ENCODE peak calls at places on chromosome 1, in nine cellular contexts. J is thoracic aorta, P is ascending aorta, A is fibroblast of lung, W is kidney, U is epithelial cell of esophagus, Y is H1, B is brain microvascular endothelial cell, Q is heart left ventricle. S is an unnamed sample.

GRCh38 chr1:96472471-96472870 is 249.1 kb upstream of the PTBP2 start:
- DNase-seq in W (no peak), U (peak), A (peak), B (peak), J (no peak), P (no peak), Y (no peak), Q (no peak), S (no peak)

GRCh38 chr1:26799479-26800133 is 11.9 kb downstream of the PIGV start:
- DNase-seq in J (no peak), Y (no peak), P (no peak), A (peak), Q (peak), B (peak), U (peak), W (no peak), S (peak)

GRCh38 chr1:152047607-152047953 is 10.8 kb upstream of the S100A11 start:
- DNase-seq in A (peak), J (peak), Q (no peak), U (peak), B (no peak), W (no peak), Y (no peak), P (peak), S (no peak)

GRCh38 chr1:159675046-159675445 is 39.3 kb downstream of the CRP start:
- DNase-seq in J (no peak), U (no peak), Q (no peak), P (no peak), B (no peak), Y (no peak), W (no peak), A (no peak), S (no peak)

GRCh38 chr1:2548068-2548589 is 8.0 kb upstream of the TNFRSF14 start:
- DNase-seq in Y (peak), B (no peak), A (peak), J (no peak), P (peak), Q (peak), W (peak), U (peak), S (peak)

GRCh38 chr1:156122519-156123355 is 8.2 kb downstream of the LMNA start:
- DNase-seq in P (peak), A (peak), W (peak), Y (no peak), Q (peak), J (peak), U (peak), B (peak), S (peak)

GRCh38 chr1:3029481-3029961 is 8.3 kb downstream of the ACTRT2 start:
- DNase-seq in B (no peak), A (no peak), U (no peak), Q (no peak), W (peak), Y (no peak), J (no peak), P (no peak), S (no peak)

GRCh38 chr1:230067441-230067870 is 418 bp downstream of the GALNT2 start:
- DNase-seq in W (peak), P (peak), A (peak), U (peak), B (no peak), Y (peak), Q (no peak), J (no peak), S (no peak)

GRCh38 chr1:15322648-15323350 is 75.8 kb downstream of the FHAD1 start:
- DNase-seq in P (no peak), A (no peak), Y (no peak), J (no peak), Q (no peak), U (no peak), B (no peak), W (no peak), S (no peak)

GRCh38 chr1:202569393-202570322 is 140.6 kb downstream of the SYT2 start:
- DNase-seq in W (no peak), P (no peak), U (peak), Q (no peak), B (no peak), A (no peak), J (no peak), Y (no peak), S (no peak)

GRCh38 chr1:61450454-61451213 is 274.3 kb downstream of the TM2D1 start:
- DNase-seq in Q (no peak), B (no peak), P (no peak), A (peak), U (no peak), J (no peak), Y (no peak), W (peak), S (no peak)

GRCh38 chr1:196535727-196536126 is 72.5 kb downstream of the KCNT2 start:
- DNase-seq in Y (no peak), W (no peak), P (no peak), U (peak), Q (no peak), A (peak), B (peak), J (no peak), S (no peak)

GRCh38 chr1:62198781-62199125 is 4.1 kb downstream of the L1TD1 start:
- DNase-seq in P (no peak), B (no peak), J (no peak), Q (no peak), U (no peak), Y (no peak), A (peak), W (no peak), S (no peak)

GRCh38 chr1:182768973-182769372 is 20.6 kb upstream of the NPL start:
- DNase-seq in Y (no peak), J (no peak), U (peak), Q (no peak), A (peak), W (no peak), B (no peak), P (no peak), S (no peak)

GRCh38 chr1:15188145-15188544 is 34.6 kb downstream of the TMEM51 start:
- DNase-seq in W (no peak), B (no peak), J (no peak), U (no peak), P (no peak), Q (no peak), A (no peak), Y (no peak), S (no peak)

GRCh38 chr1:23696335-23696989 is 4.9 kb downstream of the RPL11 start:
- DNase-seq in B (peak), U (no peak), J (no peak), A (no peak), Q (no peak), W (no peak), Y (no peak), P (no peak), S (no peak)

GRCh38 chr1:67572594-67573221 is 112.3 kb upstream of the GADD45A start:
- DNase-seq in U (peak), W (peak), A (peak), Y (no peak), J (no peak), Q (peak), P (no peak), B (no peak), S (peak)

GRCh38 chr1:55128418-55128817 is 86.7 kb downstream of the USP24 start:
- DNase-seq in U (no peak), A (no peak), W (no peak), Y (no peak), B (no peak), Q (no peak), J (no peak), P (no peak), S (no peak)

GRCh38 chr1:243732627-243733026 is 117.4 kb downstream of the AKT3 start:
- DNase-seq in P (no peak), W (no peak), U (no peak), B (no peak), J (no peak), A (no peak), Y (no peak), Q (no peak), S (no peak)

GRCh38 chr1:106290805-106291537 is 765.5 kb upstream of the PRMT6 start:
- DNase-seq in Q (no peak), J (no peak), Y (no peak), U (no peak), B (no peak), W (no peak), P (no peak), A (no peak), S (no peak)

GRCh38 chr1:150572918-150573647 is 6.3 kb downstream of the MCL1 start:
- DNase-seq in W (no peak), B (no peak), Q (no peak), P (peak), Y (no peak), U (peak), A (no peak), J (no peak), S (no peak)

GRCh38 chr1:2358651-2359640 is 32.4 kb downstream of the MORN1 start:
- DNase-seq in Y (no peak), B (no peak), J (no peak), P (no peak), U (no peak), A (no peak), Q (peak), W (peak), S (no peak)

GRCh38 chr1:168755800-168756418 is 26.9 kb upstream of the DPT start:
- DNase-seq in J (no peak), Y (no peak), B (no peak), W (peak), P (no peak), Q (no peak), U (no peak), A (no peak), S (no peak)

GRCh38 chr1:170678196-170678595 is 14.3 kb downstream of the PRRX1 start:
- DNase-seq in J (no peak), P (no peak), Q (no peak), B (no peak), W (no peak), U (no peak), A (no peak), Y (no peak), S (no peak)

GRCh38 chr1:84077476-84078107 is 66.5 kb upstream of the PRKACB start:
- DNase-seq in B (peak), J (peak), Q (peak), Y (peak), U (peak), A (peak), W (peak), P (peak), S (peak)

GRCh38 chr1:12007204-12007603 is 12.1 kb upstream of the MIIP start:
- DNase-seq in Q (no peak), A (no peak), P (no peak), B (no peak), U (no peak), J (no peak), Y (no peak), W (no peak), S (no peak)

GRCh38 chr1:216742625-216743024 is 19.4 kb upstream of the ESRRG start:
- DNase-seq in A (no peak), Y (no peak), U (peak), J (no peak), Q (no peak), P (no peak), W (no peak), B (no peak), S (no peak)

GRCh38 chr1:86296305-86297205 is 99.6 kb downstream of the ODF2L start:
- DNase-seq in P (no peak), Q (no peak), J (no peak), A (no peak), W (no peak), U (no peak), B (no peak), Y (no peak), S (no peak)

GRCh38 chr1:24606621-24607020 is 36.5 kb upstream of the SRRM1 start:
- DNase-seq in Q (no peak), U (peak), W (no peak), Y (no peak), P (no peak), J (no peak), A (no peak), B (no peak), S (no peak)

GRCh38 chr1:222283147-222283768 is 264.6 kb downstream of the HHIPL2 start:
- DNase-seq in A (peak), J (no peak), Y (no peak), W (peak), P (no peak), B (no peak), Q (no peak), U (peak), S (peak)

GRCh38 chr1:42777860-42778259 is 6.9 kb upstream of the TMEM269 start:
- DNase-seq in Y (peak), U (peak), W (no peak), A (no peak), B (peak), J (no peak), P (no peak), Q (no peak), S (peak)

GRCh38 chr1:204147392-204148097 is 4.3 kb downstream of the ETNK2 start:
- DNase-seq in Q (peak), U (no peak), J (no peak), P (no peak), A (no peak), Y (no peak), W (no peak), B (no peak), S (no peak)

GRCh38 chr1:1753607-1754005 is 24.7 kb downstream of the NADK start:
- DNase-seq in A (no peak), Q (no peak), U (no peak), W (peak), P (no peak), B (no peak), J (no peak), Y (no peak), S (no peak)

DNA sequence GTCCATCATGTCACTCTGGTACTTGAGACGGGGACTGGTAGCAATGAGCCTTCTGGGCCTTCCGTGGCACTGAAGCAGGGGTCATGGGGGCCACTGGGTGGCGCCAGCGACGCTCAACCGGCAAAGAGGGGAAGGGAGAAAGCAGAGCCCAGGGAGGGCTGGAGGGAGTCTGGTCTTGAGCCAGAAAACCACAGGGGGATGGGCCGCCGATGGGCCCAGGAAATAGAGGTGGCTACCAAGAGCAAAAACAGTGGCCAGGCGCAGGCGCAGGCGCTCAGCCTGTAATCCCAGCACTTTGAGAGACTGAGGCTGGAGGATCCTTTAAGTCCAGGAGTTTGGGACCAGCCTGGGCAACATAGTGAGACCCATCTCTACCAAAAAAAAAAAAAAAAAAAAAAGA is 21.8 kb downstream of the EXOC8 start:
- DNase-seq in Q (no peak), U (peak), B (no peak), A (no peak), J (no peak), W (no peak), P (peak), Y (peak), S (no peak)
- TF ChIP-seq CTCF in Q (peak), U (peak), B (peak), A (peak), J (no peak), W (peak), P (peak), Y (peak), S (peak)

DNA sequence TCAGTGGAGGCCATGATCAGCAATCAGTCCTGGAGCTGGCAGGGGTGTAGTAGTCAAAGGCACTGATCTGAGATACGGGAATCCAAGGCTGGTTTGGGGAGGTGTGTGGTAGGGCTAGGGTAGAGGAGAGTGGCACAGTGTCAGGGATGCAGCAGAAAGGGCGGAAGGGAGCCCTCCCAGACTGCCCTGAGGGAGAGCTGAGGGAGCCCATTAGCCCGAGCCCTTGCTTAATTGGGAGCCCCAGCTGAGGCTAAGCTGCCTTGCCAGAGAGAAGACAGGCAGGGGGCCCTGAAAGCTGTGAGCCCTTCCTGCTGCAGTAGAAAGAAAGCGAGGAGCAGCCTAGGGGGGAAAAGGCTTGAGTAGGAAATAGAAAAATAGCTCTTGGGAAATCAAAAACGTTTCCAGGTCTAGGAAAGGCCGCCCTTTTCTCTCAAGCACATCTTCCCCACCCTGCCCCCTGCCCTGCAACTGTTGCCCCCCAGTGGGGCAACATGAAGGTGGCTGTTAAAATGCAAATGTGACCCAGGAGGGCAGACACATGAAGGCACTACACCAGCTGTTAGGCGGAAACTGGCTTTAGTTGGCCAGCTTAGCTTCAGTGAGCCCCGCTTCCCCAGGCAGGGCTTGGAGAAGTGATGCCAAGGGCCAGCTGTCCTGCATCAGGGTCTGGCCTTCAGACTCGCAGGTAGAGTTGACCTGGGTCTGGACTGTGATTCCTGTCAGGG is 106.2 kb downstream of the UCK2 start:
- DNase-seq in A (no peak), B (no peak), P (no peak), W (no peak), Q (no peak), U (no peak), Y (no peak), J (no peak), S (no peak)
- TF ChIP-seq CTCF in A (no peak), B (no peak), P (no peak), W (no peak), Q (no peak), U (no peak), Y (no peak), J (no peak), S (no peak)

DNA sequence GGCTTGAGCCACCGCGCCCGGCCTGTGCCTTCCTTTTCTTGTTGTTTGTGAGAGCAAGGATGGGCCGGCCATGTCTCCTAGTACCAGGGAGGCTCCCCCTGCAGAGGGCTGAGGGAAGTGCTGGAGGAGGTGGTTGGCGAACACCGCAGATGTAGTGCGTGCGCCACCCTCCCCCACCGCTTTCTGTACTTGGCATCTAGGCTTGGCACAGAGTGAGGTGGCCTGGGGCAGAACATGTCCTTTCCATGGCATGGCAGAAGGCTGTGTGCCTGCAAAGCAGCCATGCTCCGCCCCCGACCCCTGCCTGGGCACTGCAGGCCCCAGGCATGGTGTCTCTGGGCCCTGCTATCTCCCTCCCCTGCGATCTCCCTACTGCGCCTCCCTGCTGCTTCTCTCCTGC is 30.7 kb downstream of the ALPL start:
- DNase-seq in A (peak), P (no peak), W (no peak), Q (no peak), B (peak), J (no peak), U (peak), Y (peak), S (no peak)
- TF ChIP-seq CTCF in A (peak), P (no peak), W (no peak), Q (peak), B (peak), J (no peak), U (peak), Y (peak), S (peak)

DNA sequence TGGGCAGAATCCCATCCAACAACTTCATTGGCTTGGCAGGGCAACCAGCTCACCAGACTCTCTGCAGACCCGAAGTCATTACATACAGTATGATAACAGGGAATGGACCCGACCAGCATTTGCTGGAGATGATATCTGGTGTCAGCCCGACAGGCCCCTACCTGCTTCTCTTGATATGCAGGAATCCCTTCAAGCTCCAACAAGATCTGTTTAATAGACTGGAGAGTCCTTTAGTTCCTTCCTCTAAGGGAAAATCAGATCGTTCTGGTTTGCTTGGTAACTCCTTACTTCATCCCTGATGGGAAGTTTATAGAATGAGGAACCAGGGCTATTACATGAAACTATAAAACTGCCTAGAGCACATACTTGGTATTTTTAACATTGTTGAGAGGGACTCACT is 61.2 kb downstream of the EDARADD start:
- DNase-seq in J (no peak), W (no peak), Q (no peak), A (no peak), U (peak), P (no peak), Y (no peak), B (no peak), S (no peak)
- TF ChIP-seq CTCF in J (no peak), W (no peak), Q (no peak), A (no peak), U (no peak), P (no peak), Y (no peak), B (no peak), S (no peak)

DNA sequence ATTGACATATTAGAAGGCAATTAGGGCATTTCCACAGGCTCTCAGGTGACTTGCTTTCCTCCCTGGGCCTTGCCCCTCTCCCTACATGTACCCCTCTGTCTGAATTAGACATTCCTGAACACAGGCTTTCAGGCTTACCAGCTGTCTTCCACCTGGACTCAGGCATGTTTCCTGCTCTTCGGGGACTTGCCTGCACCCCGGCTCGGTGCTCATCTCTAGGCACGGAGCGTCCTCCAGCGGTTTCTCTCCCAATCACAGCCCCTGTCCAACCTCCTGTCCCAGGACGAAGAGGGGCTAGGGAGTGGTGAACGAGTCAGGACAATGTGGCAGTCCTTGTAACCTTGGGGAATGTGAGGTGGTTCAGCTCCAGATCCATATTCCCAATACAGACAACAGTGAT is 4.2 kb downstream of the PROK1 start:
- DNase-seq in Q (no peak), J (no peak), P (no peak), U (no peak), B (no peak), W (peak), A (no peak), Y (peak), S (no peak)
- TF ChIP-seq CTCF in Q (no peak), J (no peak), P (no peak), U (no peak), B (no peak), W (no peak), A (peak), Y (peak), S (no peak)

GRCh38 chr1:41240806-41241747 is 1.0 kb downstream of the SCMH1 start:
- DNase-seq in B (no peak), J (no peak), U (peak), Q (peak), A (peak), P (peak), Y (peak), W (peak), S (peak)

GRCh38 chr1:41236781-41237180 is 5.3 kb downstream of the SCMH1 start:
- DNase-seq in W (no peak), Q (no peak), A (peak), B (no peak), U (no peak), P (no peak), J (no peak), Y (no peak), S (no peak)

GRCh38 chr1:41239988-41240610 is 2.0 kb downstream of the SCMH1 start:
- DNase-seq in U (peak), P (no peak), W (no peak), Q (no peak), Y (no peak), A (peak), J (no peak), B (peak), S (peak)

GRCh38 chr1:41235893-41236292 is 6.2 kb downstream of the SCMH1 start:
- DNase-seq in J (no peak), Q (no peak), A (no peak), W (no peak), U (no peak), P (no peak), B (no peak), Y (no peak), S (no peak)

GRCh38 chr1:41238311-41239094 is 3.6 kb downstream of the SCMH1 start:
- DNase-seq in B (no peak), A (peak), Y (no peak), Q (no peak), P (no peak), W (no peak), J (no peak), U (peak), S (peak)
- TF ChIP-seq CTCF in B (no peak), A (no peak), Y (no peak), Q (no peak), P (no peak), W (no peak), J (no peak), U (no peak), S (no peak)

S was measured in HFFc6.